ENCODE peak calls at places on chromosomes 13 and 19, in nine cellular contexts. I is fibroblast of lung, M is transverse colon, U is BE2C, L is Peyer's patch, E is lung, X is left ventricle myocardium inferior, P is GM23248, W is right lobe of liver. T is an unnamed sample.
A peak's percentile ranks its signal among the peaks of the same experiment; 100 is the strongest.

GRCh38 chr13:26499209-26499601 is 58.3 kb upstream of the WASF3 start:
- DNase-seq in I (no peak), M (no peak), U (no peak), L (no peak), E (no peak), X (no peak), P (no peak), W (no peak), T (no peak)

GRCh38 chr13:32045963-32046785 is 14.6 kb downstream of the FRY start:
- DNase-seq in I (peak; percentile 54), M (no peak), U (no peak), L (no peak), E (no peak), X (no peak), P (peak; percentile 53), W (no peak), T (peak; percentile 40)

GRCh38 chr19:39448271-39448670 is 2.9 kb downstream of the SUPT5H start:
- DNase-seq in I (peak; percentile 68), M (no peak), U (no peak), L (peak; percentile 77), E (no peak), X (no peak), P (peak; percentile 67), W (no peak), T (no peak)

GRCh38 chr13:41306271-41307150 is 4.6 kb upstream of the NAA16 start:
- DNase-seq in I (peak; percentile 46), M (no peak), U (no peak), L (no peak), E (no peak), X (no peak), P (no peak), W (no peak), T (no peak)

GRCh38 chr13:33108620-33109019 is 92.4 kb downstream of the KL start:
- DNase-seq in I (peak; percentile 69), M (no peak), U (no peak), L (no peak), E (no peak), X (no peak), P (peak; percentile 85), W (no peak), T (no peak)

GRCh38 chr13:112657850-112658445 is 31.9 kb upstream of the ATP11A start:
- DNase-seq in I (peak; percentile 72), M (no peak), U (no peak), L (no peak), E (no peak), X (no peak), P (peak; percentile 47), W (no peak), T (no peak)

GRCh38 chr19:34082289-34083077 is 89.8 kb upstream of the LSM14A start:
- DNase-seq in I (no peak), M (no peak), U (no peak), L (no peak), E (no peak), X (no peak), P (peak; percentile 7), W (no peak), T (no peak)

GRCh38 chr13:49220035-49220855 is at the start of gene MLNR:
- DNase-seq in I (peak; percentile 40), M (no peak), U (peak; percentile 71), L (no peak), E (no peak), X (no peak), P (peak; percentile 52), W (peak; percentile 54), T (peak; percentile 44)

GRCh38 chr13:113224486-113224885 is 15.1 kb downstream of the CUL4A start:
- DNase-seq in I (no peak), M (no peak), U (peak; percentile 42), L (no peak), E (no peak), X (peak; percentile 55), P (no peak), W (no peak), T (no peak)

GRCh38 chr19:46015080-46015960 is 7.5 kb downstream of the PGLYRP1 start:
- DNase-seq in I (peak; percentile 40), M (peak; percentile 83), U (peak; percentile 71), L (peak; percentile 64), E (peak; percentile 86), X (peak; percentile 45), P (peak; percentile 47), W (peak; percentile 74), T (peak; percentile 90)

GRCh38 chr13:31996611-31997010 is 35.0 kb upstream of the FRY start:
- DNase-seq in I (no peak), M (no peak), U (no peak), L (no peak), E (no peak), X (no peak), P (no peak), W (no peak), T (no peak)

GRCh38 chr13:44257806-44258205 is 115.8 kb upstream of the SERP2 start:
- DNase-seq in I (peak; percentile 58), M (no peak), U (no peak), L (no peak), E (no peak), X (no peak), P (peak; percentile 65), W (no peak), T (no peak)

GRCh38 chr19:3554254-3555083 is 2.9 kb downstream of the MFSD12 start:
- DNase-seq in I (no peak), M (no peak), U (no peak), L (peak; percentile 66), E (no peak), X (no peak), P (no peak), W (no peak), T (no peak)

GRCh38 chr19:21322528-21322927 is 6.7 kb downstream of the ZNF708 start:
- DNase-seq in I (peak; percentile 71), M (no peak), U (no peak), L (no peak), E (no peak), X (peak; percentile 58), P (peak; percentile 78), W (no peak), T (no peak)

GRCh38 chr19:13014921-13015280 is 19.6 kb downstream of the NFIX start:
- DNase-seq in I (no peak), M (no peak), U (no peak), L (no peak), E (no peak), X (no peak), P (peak; percentile 48), W (no peak), T (no peak)
- H3K27me3 ChIP-seq in I (no peaks in the 10 kb centered on the region), M (peaks cover 18% of the 10 kb centered on the region), U (no peaks in the 10 kb centered on the region), L (no peaks in the 10 kb centered on the region), E (no peaks in the 10 kb centered on the region), X (no peaks in the 10 kb centered on the region), P (no peaks in the 10 kb centered on the region), W (no peaks in the 10 kb centered on the region), T (no peaks in the 10 kb centered on the region)

GRCh38 chr13:34805347-34805746 is 136.7 kb upstream of the NBEA start:
- DNase-seq in I (peak; percentile 7), M (no peak), U (no peak), L (no peak), E (no peak), X (no peak), P (no peak), W (no peak), T (no peak)

GRCh38 chr13:34816543-34816942 is 125.5 kb upstream of the NBEA start:
- DNase-seq in I (peak; percentile 73), M (no peak), U (no peak), L (no peak), E (no peak), X (no peak), P (peak; percentile 21), W (no peak), T (no peak)

GRCh38 chr13:34816118-34816517 is 126.0 kb upstream of the NBEA start:
- DNase-seq in I (no peak), M (no peak), U (no peak), L (no peak), E (no peak), X (no peak), P (no peak), W (no peak), T (no peak)

GRCh38 chr13:34808649-34809048 is 133.4 kb upstream of the NBEA start:
- DNase-seq in I (no peak), M (no peak), U (no peak), L (no peak), E (no peak), X (no peak), P (no peak), W (no peak), T (no peak)

GRCh38 chr13:34810996-34811395 is 131.1 kb upstream of the NBEA start:
- DNase-seq in I (peak; percentile 7), M (no peak), U (peak; percentile 23), L (no peak), E (no peak), X (no peak), P (no peak), W (no peak), T (no peak)
- H3K4me3 ChIP-seq in I (no peak overlapping the region), M (no peak overlapping the region), U (no peak overlapping the region), L (no peak overlapping the region), E (no peak overlapping the region), X (no peak overlapping the region), P (no peak overlapping the region), W (no peak overlapping the region), T (no peak overlapping the region)

GRCh38 chr19:12232961-12233360 is 61.7 kb downstream of the ZNF44 start:
- DNase-seq in I (no peak), M (no peak), U (no peak), L (no peak), E (no peak), X (no peak), P (no peak), W (no peak), T (no peak)

GRCh38 chr19:12229990-12230389 is 64.7 kb downstream of the ZNF44 start:
- DNase-seq in I (no peak), M (no peak), U (no peak), L (no peak), E (no peak), X (no peak), P (no peak), W (no peak), T (no peak)

GRCh38 chr19:12230751-12231733 is 63.6 kb downstream of the ZNF44 start:
- DNase-seq in I (no peak), M (no peak), U (no peak), L (no peak), E (no peak), X (peak; percentile 32), P (peak; percentile 2), W (no peak), T (no peak)
- H3K9me3 ChIP-seq in I (no peaks in the 10 kb centered on the region), M (no peaks in the 10 kb centered on the region), U (peaks cover 2% of the 10 kb centered on the region), L (peaks cover 3% of the 10 kb centered on the region), E (no peaks in the 10 kb centered on the region), X (no peaks in the 10 kb centered on the region), P (no peaks in the 10 kb centered on the region), W (no peaks in the 10 kb centered on the region), T (peaks cover 3% of the 10 kb centered on the region)

GRCh38 chr19:12687496-12688196 is at the start of gene GNG14:
- DNase-seq in I (no peak), M (no peak), U (no peak), L (no peak), E (no peak), X (no peak), P (no peak), W (no peak), T (no peak)
- H3K27me3 ChIP-seq in I (no peaks in the 10 kb centered on the region), M (no peaks in the 10 kb centered on the region), U (no peaks in the 10 kb centered on the region), L (no peaks in the 10 kb centered on the region), E (no peaks in the 10 kb centered on the region), X (no peaks in the 10 kb centered on the region), P (no peaks in the 10 kb centered on the region), W (no peaks in the 10 kb centered on the region), T (no peaks in the 10 kb centered on the region)

GRCh38 chr19:18044825-18045304 is 36.9 kb downstream of the ARRDC2 start:
- DNase-seq in I (peak; percentile 63), M (peak; percentile 86), U (no peak), L (peak; percentile 92), E (peak; percentile 63), X (peak; percentile 74), P (peak; percentile 86), W (peak; percentile 86), T (peak; percentile 89)
- H3K4me3 ChIP-seq in I (peak overlapping the region; percentile 17), M (peak overlapping the region; percentile 45), U (no peak overlapping the region), L (peak overlapping the region; percentile 40), E (no peak overlapping the region), X (peak overlapping the region; percentile 62), P (peak overlapping the region; percentile 65), W (peak overlapping the region; percentile 32), T (peak overlapping the region; percentile 19)

GRCh38 chr19:30931307-30931706 is 417.9 kb downstream of the TSHZ3 start:
- DNase-seq in I (no peak), M (no peak), U (no peak), L (no peak), E (no peak), X (no peak), P (no peak), W (no peak), T (no peak)
- H3K9me3 ChIP-seq in I (no peaks in the 10 kb centered on the region), M (no peaks in the 10 kb centered on the region), U (no peaks in the 10 kb centered on the region), L (no peaks in the 10 kb centered on the region), E (no peaks in the 10 kb centered on the region), X (peaks cover 20% of the 10 kb centered on the region), P (no peaks in the 10 kb centered on the region), W (no peaks in the 10 kb centered on the region), T (no peaks in the 10 kb centered on the region)